ENCODE peak calls at places on chromosomes 12 and 14, in ten cellular contexts. One of them, this sample, is unnamed.

GRCh38 chr12:15984097-15984800 is 73.1 kb downstream of the DERA start:
- DNase-seq in NCI-H1930: no peak
- DNase-seq in ACHN: no peak
- DNase-seq in AG08395: no peak
- DNase-seq in activated T-cell treated with anti-CD3 and anti-CD28 coated beads, Interleukin-2, amount 50 U/mL, for 48 hours: no peak
- DNase-seq in GM10248: no peak
- DNase-seq in HTR-8/SVneo: no peak
- DNase-seq in stimulated activated CD4-positive, alpha-beta T cell treated with anti-CD3 and anti-CD28 coated beads, Interleukin-4, amount 100 ng/mL, for 24 hours: no peak
- DNase-seq in HuH-7.5: no peak
- DNase-seq in H54: no peak
- DNase-seq in this sample: no peak

GRCh38 chr12:232731-233614 is 19.0 kb upstream of the SLC6A12 start:
- DNase-seq in NCI-H1930: no peak
- DNase-seq in ACHN: no peak
- DNase-seq in AG08395: no peak
- DNase-seq in activated T-cell treated with anti-CD3 and anti-CD28 coated beads, Interleukin-2, amount 50 U/mL, for 48 hours: no peak
- DNase-seq in GM10248: no peak
- DNase-seq in HTR-8/SVneo: no peak
- DNase-seq in stimulated activated CD4-positive, alpha-beta T cell treated with anti-CD3 and anti-CD28 coated beads, Interleukin-4, amount 100 ng/mL, for 24 hours: no peak
- DNase-seq in HuH-7.5: no peak
- DNase-seq in H54: no peak
- DNase-seq in this sample: peak

GRCh38 chr12:15699886-15700285 is 89.3 kb downstream of the EPS8 start:
- DNase-seq in NCI-H1930: no peak
- DNase-seq in ACHN: no peak
- DNase-seq in AG08395: no peak
- DNase-seq in activated T-cell treated with anti-CD3 and anti-CD28 coated beads, Interleukin-2, amount 50 U/mL, for 48 hours: no peak
- DNase-seq in GM10248: no peak
- DNase-seq in HTR-8/SVneo: no peak
- DNase-seq in stimulated activated CD4-positive, alpha-beta T cell treated with anti-CD3 and anti-CD28 coated beads, Interleukin-4, amount 100 ng/mL, for 24 hours: no peak
- DNase-seq in HuH-7.5: no peak
- DNase-seq in H54: no peak
- DNase-seq in this sample: no peak

GRCh38 chr14:88245321-88245720 is 77.7 kb downstream of the KCNK10 start:
- DNase-seq in NCI-H1930: peak
- DNase-seq in ACHN: no peak
- DNase-seq in AG08395: no peak
- DNase-seq in activated T-cell treated with anti-CD3 and anti-CD28 coated beads, Interleukin-2, amount 50 U/mL, for 48 hours: no peak
- DNase-seq in GM10248: no peak
- DNase-seq in HTR-8/SVneo: no peak
- DNase-seq in stimulated activated CD4-positive, alpha-beta T cell treated with anti-CD3 and anti-CD28 coated beads, Interleukin-4, amount 100 ng/mL, for 24 hours: no peak
- DNase-seq in HuH-7.5: no peak
- DNase-seq in H54: no peak
- DNase-seq in this sample: no peak

GRCh38 chr12:91344408-91344807 is 161.8 kb upstream of the DCN start:
- DNase-seq in NCI-H1930: no peak
- DNase-seq in ACHN: no peak
- DNase-seq in AG08395: no peak
- DNase-seq in activated T-cell treated with anti-CD3 and anti-CD28 coated beads, Interleukin-2, amount 50 U/mL, for 48 hours: no peak
- DNase-seq in GM10248: no peak
- DNase-seq in HTR-8/SVneo: no peak
- DNase-seq in stimulated activated CD4-positive, alpha-beta T cell treated with anti-CD3 and anti-CD28 coated beads, Interleukin-4, amount 100 ng/mL, for 24 hours: no peak
- DNase-seq in HuH-7.5: no peak
- DNase-seq in H54: no peak
- DNase-seq in this sample: no peak

GRCh38 chr12:91901675-91902074 is 244.0 kb downstream of the BTG1 start:
- DNase-seq in NCI-H1930: no peak
- DNase-seq in ACHN: no peak
- DNase-seq in AG08395: no peak
- DNase-seq in activated T-cell treated with anti-CD3 and anti-CD28 coated beads, Interleukin-2, amount 50 U/mL, for 48 hours: no peak
- DNase-seq in GM10248: no peak
- DNase-seq in HTR-8/SVneo: no peak
- DNase-seq in stimulated activated CD4-positive, alpha-beta T cell treated with anti-CD3 and anti-CD28 coated beads, Interleukin-4, amount 100 ng/mL, for 24 hours: no peak
- DNase-seq in HuH-7.5: no peak
- DNase-seq in H54: no peak
- DNase-seq in this sample: no peak

GRCh38 chr12:123899368-123899767 is 73.3 kb downstream of the CCDC92 start:
- DNase-seq in NCI-H1930: no peak
- DNase-seq in ACHN: no peak
- DNase-seq in AG08395: no peak
- DNase-seq in activated T-cell treated with anti-CD3 and anti-CD28 coated beads, Interleukin-2, amount 50 U/mL, for 48 hours: no peak
- DNase-seq in GM10248: no peak
- DNase-seq in HTR-8/SVneo: no peak
- DNase-seq in stimulated activated CD4-positive, alpha-beta T cell treated with anti-CD3 and anti-CD28 coated beads, Interleukin-4, amount 100 ng/mL, for 24 hours: no peak
- DNase-seq in HuH-7.5: no peak
- DNase-seq in H54: no peak
- DNase-seq in this sample: no peak

GRCh38 chr14:30645600-30645999 is 23.5 kb downstream of the SCFD1 start:
- DNase-seq in NCI-H1930: no peak
- DNase-seq in ACHN: no peak
- DNase-seq in AG08395: no peak
- DNase-seq in activated T-cell treated with anti-CD3 and anti-CD28 coated beads, Interleukin-2, amount 50 U/mL, for 48 hours: no peak
- DNase-seq in GM10248: no peak
- DNase-seq in HTR-8/SVneo: no peak
- DNase-seq in stimulated activated CD4-positive, alpha-beta T cell treated with anti-CD3 and anti-CD28 coated beads, Interleukin-4, amount 100 ng/mL, for 24 hours: no peak
- DNase-seq in HuH-7.5: no peak
- DNase-seq in H54: no peak
- DNase-seq in this sample: no peak

GRCh38 chr14:91299483-91300115 is 55.1 kb upstream of the GPR68 start:
- DNase-seq in NCI-H1930: no peak
- DNase-seq in ACHN: no peak
- DNase-seq in AG08395: no peak
- DNase-seq in activated T-cell treated with anti-CD3 and anti-CD28 coated beads, Interleukin-2, amount 50 U/mL, for 48 hours: peak
- DNase-seq in GM10248: no peak
- DNase-seq in HTR-8/SVneo: no peak
- DNase-seq in stimulated activated CD4-positive, alpha-beta T cell treated with anti-CD3 and anti-CD28 coated beads, Interleukin-4, amount 100 ng/mL, for 24 hours: peak
- DNase-seq in HuH-7.5: no peak
- DNase-seq in H54: no peak
- DNase-seq in this sample: no peak

GRCh38 chr14:31505411-31505810 is 17.6 kb upstream of the GPR33 start:
- DNase-seq in NCI-H1930: no peak
- DNase-seq in ACHN: no peak
- DNase-seq in AG08395: peak
- DNase-seq in activated T-cell treated with anti-CD3 and anti-CD28 coated beads, Interleukin-2, amount 50 U/mL, for 48 hours: no peak
- DNase-seq in GM10248: no peak
- DNase-seq in HTR-8/SVneo: no peak
- DNase-seq in stimulated activated CD4-positive, alpha-beta T cell treated with anti-CD3 and anti-CD28 coated beads, Interleukin-4, amount 100 ng/mL, for 24 hours: no peak
- DNase-seq in HuH-7.5: no peak
- DNase-seq in H54: no peak
- DNase-seq in this sample: no peak

GRCh38 chr12:6925543-6926279 is 2.0 kb upstream of the ATN1 start:
- DNase-seq in NCI-H1930: no peak
- DNase-seq in ACHN: peak
- DNase-seq in AG08395: peak
- DNase-seq in activated T-cell treated with anti-CD3 and anti-CD28 coated beads, Interleukin-2, amount 50 U/mL, for 48 hours: no peak
- DNase-seq in GM10248: no peak
- DNase-seq in HTR-8/SVneo: peak
- DNase-seq in stimulated activated CD4-positive, alpha-beta T cell treated with anti-CD3 and anti-CD28 coated beads, Interleukin-4, amount 100 ng/mL, for 24 hours: no peak
- DNase-seq in HuH-7.5: no peak
- DNase-seq in H54: peak
- DNase-seq in this sample: peak

GRCh38 chr14:87013583-87013982 is 979.4 kb downstream of the GALC start:
- DNase-seq in NCI-H1930: no peak
- DNase-seq in ACHN: no peak
- DNase-seq in AG08395: peak
- DNase-seq in activated T-cell treated with anti-CD3 and anti-CD28 coated beads, Interleukin-2, amount 50 U/mL, for 48 hours: no peak
- DNase-seq in GM10248: no peak
- DNase-seq in HTR-8/SVneo: no peak
- DNase-seq in stimulated activated CD4-positive, alpha-beta T cell treated with anti-CD3 and anti-CD28 coated beads, Interleukin-4, amount 100 ng/mL, for 24 hours: no peak
- DNase-seq in HuH-7.5: no peak
- DNase-seq in H54: no peak
- DNase-seq in this sample: no peak

GRCh38 chr12:30286345-30286926 is 409.2 kb downstream of the IPO8 start:
- DNase-seq in NCI-H1930: peak
- DNase-seq in ACHN: peak
- DNase-seq in AG08395: peak
- DNase-seq in activated T-cell treated with anti-CD3 and anti-CD28 coated beads, Interleukin-2, amount 50 U/mL, for 48 hours: no peak
- DNase-seq in GM10248: no peak
- DNase-seq in HTR-8/SVneo: no peak
- DNase-seq in stimulated activated CD4-positive, alpha-beta T cell treated with anti-CD3 and anti-CD28 coated beads, Interleukin-4, amount 100 ng/mL, for 24 hours: no peak
- DNase-seq in HuH-7.5: no peak
- DNase-seq in H54: peak
- DNase-seq in this sample: no peak

GRCh38 chr14:100200311-100200710 is 38.6 kb upstream of the YY1 start:
- DNase-seq in NCI-H1930: no peak
- DNase-seq in ACHN: no peak
- DNase-seq in AG08395: no peak
- DNase-seq in activated T-cell treated with anti-CD3 and anti-CD28 coated beads, Interleukin-2, amount 50 U/mL, for 48 hours: no peak
- DNase-seq in GM10248: no peak
- DNase-seq in HTR-8/SVneo: no peak
- DNase-seq in stimulated activated CD4-positive, alpha-beta T cell treated with anti-CD3 and anti-CD28 coated beads, Interleukin-4, amount 100 ng/mL, for 24 hours: no peak
- DNase-seq in HuH-7.5: no peak
- DNase-seq in H54: no peak
- DNase-seq in this sample: no peak

GRCh38 chr12:93060071-93060665 is 131.1 kb upstream of the EEA1 start:
- DNase-seq in NCI-H1930: no peak
- DNase-seq in ACHN: no peak
- DNase-seq in AG08395: no peak
- DNase-seq in activated T-cell treated with anti-CD3 and anti-CD28 coated beads, Interleukin-2, amount 50 U/mL, for 48 hours: no peak
- DNase-seq in GM10248: peak
- DNase-seq in HTR-8/SVneo: no peak
- DNase-seq in stimulated activated CD4-positive, alpha-beta T cell treated with anti-CD3 and anti-CD28 coated beads, Interleukin-4, amount 100 ng/mL, for 24 hours: no peak
- DNase-seq in HuH-7.5: no peak
- DNase-seq in H54: no peak
- DNase-seq in this sample: no peak

GRCh38 chr12:127942981-127943380 is 324.0 kb upstream of the TMEM132C start:
- DNase-seq in NCI-H1930: no peak
- DNase-seq in ACHN: no peak
- DNase-seq in AG08395: no peak
- DNase-seq in activated T-cell treated with anti-CD3 and anti-CD28 coated beads, Interleukin-2, amount 50 U/mL, for 48 hours: no peak
- DNase-seq in GM10248: no peak
- DNase-seq in HTR-8/SVneo: no peak
- DNase-seq in stimulated activated CD4-positive, alpha-beta T cell treated with anti-CD3 and anti-CD28 coated beads, Interleukin-4, amount 100 ng/mL, for 24 hours: no peak
- DNase-seq in HuH-7.5: no peak
- DNase-seq in H54: no peak
- DNase-seq in this sample: no peak

GRCh38 chr14:105240811-105241576 is 7.3 kb upstream of the BTBD6 start:
- DNase-seq in NCI-H1930: no peak
- DNase-seq in ACHN: no peak
- DNase-seq in AG08395: no peak
- DNase-seq in activated T-cell treated with anti-CD3 and anti-CD28 coated beads, Interleukin-2, amount 50 U/mL, for 48 hours: no peak
- DNase-seq in GM10248: no peak
- DNase-seq in HTR-8/SVneo: no peak
- DNase-seq in stimulated activated CD4-positive, alpha-beta T cell treated with anti-CD3 and anti-CD28 coated beads, Interleukin-4, amount 100 ng/mL, for 24 hours: no peak
- DNase-seq in HuH-7.5: no peak
- DNase-seq in H54: no peak
- DNase-seq in this sample: no peak

GRCh38 chr14:64788706-64789105 is 84.5 kb downstream of the PLEKHG3 start:
- DNase-seq in NCI-H1930: no peak
- DNase-seq in ACHN: peak
- DNase-seq in AG08395: peak
- DNase-seq in activated T-cell treated with anti-CD3 and anti-CD28 coated beads, Interleukin-2, amount 50 U/mL, for 48 hours: no peak
- DNase-seq in GM10248: no peak
- DNase-seq in HTR-8/SVneo: peak
- DNase-seq in stimulated activated CD4-positive, alpha-beta T cell treated with anti-CD3 and anti-CD28 coated beads, Interleukin-4, amount 100 ng/mL, for 24 hours: no peak
- DNase-seq in HuH-7.5: no peak
- DNase-seq in H54: peak
- DNase-seq in this sample: no peak

GRCh38 chr14:52640137-52640536 is 55.2 kb downstream of the ERO1A start:
- DNase-seq in NCI-H1930: no peak
- DNase-seq in ACHN: no peak
- DNase-seq in AG08395: no peak
- DNase-seq in activated T-cell treated with anti-CD3 and anti-CD28 coated beads, Interleukin-2, amount 50 U/mL, for 48 hours: peak
- DNase-seq in GM10248: no peak
- DNase-seq in HTR-8/SVneo: no peak
- DNase-seq in stimulated activated CD4-positive, alpha-beta T cell treated with anti-CD3 and anti-CD28 coated beads, Interleukin-4, amount 100 ng/mL, for 24 hours: peak
- DNase-seq in HuH-7.5: no peak
- DNase-seq in H54: no peak
- DNase-seq in this sample: no peak

GRCh38 chr12:39618701-39619100 is 902 bp downstream of the ABCD2 start:
- DNase-seq in NCI-H1930: no peak
- DNase-seq in ACHN: no peak
- DNase-seq in AG08395: no peak
- DNase-seq in activated T-cell treated with anti-CD3 and anti-CD28 coated beads, Interleukin-2, amount 50 U/mL, for 48 hours: no peak
- DNase-seq in GM10248: no peak
- DNase-seq in HTR-8/SVneo: no peak
- DNase-seq in stimulated activated CD4-positive, alpha-beta T cell treated with anti-CD3 and anti-CD28 coated beads, Interleukin-4, amount 100 ng/mL, for 24 hours: no peak
- DNase-seq in HuH-7.5: no peak
- DNase-seq in H54: no peak
- DNase-seq in this sample: no peak

GRCh38 chr12:122368361-122369073 is 54.0 kb downstream of the CLIP1 start:
- DNase-seq in NCI-H1930: no peak
- DNase-seq in ACHN: no peak
- DNase-seq in AG08395: peak
- DNase-seq in activated T-cell treated with anti-CD3 and anti-CD28 coated beads, Interleukin-2, amount 50 U/mL, for 48 hours: no peak
- DNase-seq in GM10248: no peak
- DNase-seq in HTR-8/SVneo: peak
- DNase-seq in stimulated activated CD4-positive, alpha-beta T cell treated with anti-CD3 and anti-CD28 coated beads, Interleukin-4, amount 100 ng/mL, for 24 hours: no peak
- DNase-seq in HuH-7.5: no peak
- DNase-seq in H54: no peak
- DNase-seq in this sample: no peak

GRCh38 chr14:49727171-49727570 is 34.3 kb downstream of the KLHDC1 start:
- DNase-seq in NCI-H1930: no peak
- DNase-seq in ACHN: no peak
- DNase-seq in AG08395: no peak
- DNase-seq in activated T-cell treated with anti-CD3 and anti-CD28 coated beads, Interleukin-2, amount 50 U/mL, for 48 hours: no peak
- DNase-seq in GM10248: no peak
- DNase-seq in HTR-8/SVneo: no peak
- DNase-seq in stimulated activated CD4-positive, alpha-beta T cell treated with anti-CD3 and anti-CD28 coated beads, Interleukin-4, amount 100 ng/mL, for 24 hours: no peak
- DNase-seq in HuH-7.5: no peak
- DNase-seq in H54: no peak
- DNase-seq in this sample: no peak

GRCh38 chr14:65131176-65131765 is 29.0 kb upstream of the MAX start:
- DNase-seq in NCI-H1930: no peak
- DNase-seq in ACHN: no peak
- DNase-seq in AG08395: peak
- DNase-seq in activated T-cell treated with anti-CD3 and anti-CD28 coated beads, Interleukin-2, amount 50 U/mL, for 48 hours: no peak
- DNase-seq in GM10248: no peak
- DNase-seq in HTR-8/SVneo: peak
- DNase-seq in stimulated activated CD4-positive, alpha-beta T cell treated with anti-CD3 and anti-CD28 coated beads, Interleukin-4, amount 100 ng/mL, for 24 hours: no peak
- DNase-seq in HuH-7.5: no peak
- DNase-seq in H54: no peak
- DNase-seq in this sample: no peak

GRCh38 chr14:52119030-52119429 is 50.2 kb upstream of the NID2 start:
- DNase-seq in NCI-H1930: no peak
- DNase-seq in ACHN: no peak
- DNase-seq in AG08395: no peak
- DNase-seq in activated T-cell treated with anti-CD3 and anti-CD28 coated beads, Interleukin-2, amount 50 U/mL, for 48 hours: no peak
- DNase-seq in GM10248: no peak
- DNase-seq in HTR-8/SVneo: no peak
- DNase-seq in stimulated activated CD4-positive, alpha-beta T cell treated with anti-CD3 and anti-CD28 coated beads, Interleukin-4, amount 100 ng/mL, for 24 hours: no peak
- DNase-seq in HuH-7.5: peak
- DNase-seq in H54: no peak
- DNase-seq in this sample: no peak

GRCh38 chr14:103070971-103071542 is 13.0 kb upstream of the LBHD2 start:
- DNase-seq in NCI-H1930: no peak
- DNase-seq in ACHN: peak
- DNase-seq in AG08395: no peak
- DNase-seq in activated T-cell treated with anti-CD3 and anti-CD28 coated beads, Interleukin-2, amount 50 U/mL, for 48 hours: no peak
- DNase-seq in GM10248: no peak
- DNase-seq in HTR-8/SVneo: no peak
- DNase-seq in stimulated activated CD4-positive, alpha-beta T cell treated with anti-CD3 and anti-CD28 coated beads, Interleukin-4, amount 100 ng/mL, for 24 hours: no peak
- DNase-seq in HuH-7.5: no peak
- DNase-seq in H54: no peak
- DNase-seq in this sample: no peak

GRCh38 chr12:87518508-87518907 is 510.7 kb downstream of the C12orf50 start:
- DNase-seq in NCI-H1930: no peak
- DNase-seq in ACHN: no peak
- DNase-seq in AG08395: no peak
- DNase-seq in activated T-cell treated with anti-CD3 and anti-CD28 coated beads, Interleukin-2, amount 50 U/mL, for 48 hours: no peak
- DNase-seq in GM10248: no peak
- DNase-seq in HTR-8/SVneo: no peak
- DNase-seq in stimulated activated CD4-positive, alpha-beta T cell treated with anti-CD3 and anti-CD28 coated beads, Interleukin-4, amount 100 ng/mL, for 24 hours: no peak
- DNase-seq in HuH-7.5: no peak
- DNase-seq in H54: no peak
- DNase-seq in this sample: no peak

GRCh38 chr12:26798013-26798412 is 35.0 kb downstream of the ITPR2 start:
- DNase-seq in NCI-H1930: no peak
- DNase-seq in ACHN: no peak
- DNase-seq in AG08395: peak
- DNase-seq in activated T-cell treated with anti-CD3 and anti-CD28 coated beads, Interleukin-2, amount 50 U/mL, for 48 hours: no peak
- DNase-seq in GM10248: peak
- DNase-seq in HTR-8/SVneo: peak
- DNase-seq in stimulated activated CD4-positive, alpha-beta T cell treated with anti-CD3 and anti-CD28 coated beads, Interleukin-4, amount 100 ng/mL, for 24 hours: no peak
- DNase-seq in HuH-7.5: no peak
- DNase-seq in H54: no peak
- DNase-seq in this sample: no peak

GRCh38 chr12:130186631-130187269 is 24.5 kb downstream of the FZD10 start:
- DNase-seq in NCI-H1930: no peak
- DNase-seq in ACHN: peak
- DNase-seq in AG08395: no peak
- DNase-seq in activated T-cell treated with anti-CD3 and anti-CD28 coated beads, Interleukin-2, amount 50 U/mL, for 48 hours: no peak
- DNase-seq in GM10248: no peak
- DNase-seq in HTR-8/SVneo: no peak
- DNase-seq in stimulated activated CD4-positive, alpha-beta T cell treated with anti-CD3 and anti-CD28 coated beads, Interleukin-4, amount 100 ng/mL, for 24 hours: no peak
- DNase-seq in HuH-7.5: no peak
- DNase-seq in H54: no peak
- DNase-seq in this sample: no peak